ENCODE peak calls at places on chromosomes 11 and 22, in seven cellular contexts. M, X, Y, O, S, L and V are unnamed samples.

GRCh38 chr11:123577081-123577598 is 77.3 kb downstream of the SCN3B start:
- DNase-seq in Y (peak; percentile 64), M (peak; percentile 64), O (peak; percentile 58), S (peak; percentile 48), X (peak; percentile 83), L (peak; percentile 67), V (no peak)

GRCh38 chr11:44862546-44863101 is 88.1 kb downstream of the TP53I11 start:
- DNase-seq in L (no peak), M (no peak), S (no peak), O (no peak), X (no peak), Y (no peak), V (no peak)

GRCh38 chr11:27118371-27118770 is 77.8 kb downstream of the BBOX1 start:
- DNase-seq in X (no peak), L (no peak), M (peak; percentile 10), O (no peak), Y (no peak), S (no peak), V (no peak)

GRCh38 chr22:29030618-29031235 is 30.9 kb downstream of the C22orf31 start:
- DNase-seq in S (no peak), L (peak; percentile 83), Y (no peak), X (no peak), M (peak; percentile 81), O (no peak), V (peak; percentile 71)

GRCh38 chr11:11538277-11538960 is 83.4 kb downstream of the GALNT18 start:
- DNase-seq in O (no peak), S (no peak), L (peak; percentile 73), X (no peak), M (no peak), Y (no peak), V (no peak)

GRCh38 chr11:64406221-64406946 is 47.4 kb downstream of the RPS6KA4 start:
- DNase-seq in X (no peak), M (peak; percentile 25), Y (no peak), L (no peak), S (no peak), O (no peak), V (no peak)

GRCh38 chr22:49422668-49423067 is 405.0 kb downstream of the BRD1 start:
- DNase-seq in X (no peak), M (no peak), O (no peak), Y (no peak), L (no peak), S (no peak), V (no peak)

GRCh38 chr22:32323513-32324164 is 34.0 kb upstream of the RFPL3 start:
- DNase-seq in X (no peak), L (no peak), Y (no peak), S (no peak), M (no peak), O (no peak), V (no peak)

GRCh38 chr11:8671242-8671641 is 11.2 kb downstream of the TRIM66 start:
- DNase-seq in L (peak; percentile 72), X (no peak), M (peak; percentile 94), S (no peak), O (no peak), Y (no peak), V (peak; percentile 91)

GRCh38 chr11:75530577-75530976 is 4.8 kb upstream of the GDPD5 start:
- DNase-seq in X (no peak), S (no peak), M (no peak), L (no peak), Y (no peak), O (no peak), V (no peak)

GRCh38 chr11:12598330-12599256 is 75.6 kb upstream of the TEAD1 start:
- DNase-seq in X (no peak), M (peak; percentile 24), S (no peak), Y (peak; percentile 15), L (no peak), O (no peak), V (no peak)

GRCh38 chr11:65958774-65959420 is 2.6 kb upstream of the SART1 start:
- DNase-seq in Y (no peak), X (no peak), L (no peak), S (no peak), M (no peak), O (no peak), V (no peak)

GRCh38 chr11:62854825-62855570 is 15.6 kb upstream of the WDR74 start:
- DNase-seq in Y (no peak), S (no peak), X (no peak), L (no peak), M (peak; percentile 24), O (no peak), V (no peak)

GRCh38 chr11:120212926-120213325 is 2.1 kb downstream of the OAF start:
- DNase-seq in M (no peak), S (no peak), O (no peak), X (no peak), L (no peak), Y (no peak), V (no peak)

GRCh38 chr22:49936973-49937757 is 18.7 kb downstream of the CRELD2 start:
- DNase-seq in M (no peak), L (no peak), Y (no peak), O (no peak), S (no peak), X (no peak), V (no peak)

GRCh38 chr11:31957674-31958073 is 133.2 kb upstream of the RCN1 start:
- DNase-seq in O (no peak), M (no peak), Y (no peak), S (no peak), L (no peak), X (no peak), V (no peak)

GRCh38 chr11:66080055-66080817 is 10.2 kb downstream of the PACS1 start:
- DNase-seq in X (peak; percentile 70), L (peak; percentile 76), Y (peak; percentile 71), O (no peak), M (peak; percentile 76), S (peak; percentile 66), V (peak; percentile 57)

GRCh38 chr11:2898366-2899079 is 12.9 kb upstream of the CDKN1C start:
- DNase-seq in X (peak; percentile 70), S (peak; percentile 58), L (peak; percentile 87), O (no peak), Y (peak; percentile 65), M (peak; percentile 94), V (peak; percentile 86)